ENCODE peak calls at places on chromosome 7, in six cellular contexts. One of them, this sample, is unnamed.

GRCh38 chr7:47211467-47212121 is 370.3 kb downstream of the TNS3 start:
- DNase-seq in activated CD4-positive, alpha-beta T cell treated with anti-CD3 and anti-CD28 coated beads for 4 hours: no peak
- DNase-seq in uterus: no peak
- DNase-seq in non-pigmented ciliary epithelial cell: no peak
- DNase-seq in hepatic stellate cell: no peak
- DNase-seq in HEK293T: peak; percentile 17
- DNase-seq in this sample: no peak

GRCh38 chr7:97104719-97105129 is 12.8 kb upstream of the SDHAF3 start:
- DNase-seq in activated CD4-positive, alpha-beta T cell treated with anti-CD3 and anti-CD28 coated beads for 4 hours: peak; percentile 50
- DNase-seq in uterus: peak; percentile 69
- DNase-seq in non-pigmented ciliary epithelial cell: no peak
- DNase-seq in hepatic stellate cell: peak; percentile 62
- DNase-seq in HEK293T: peak; percentile 79
- DNase-seq in this sample: peak; percentile 20

GRCh38 chr7:134029-134428 is 58.3 kb upstream of the FAM20C start:
- DNase-seq in activated CD4-positive, alpha-beta T cell treated with anti-CD3 and anti-CD28 coated beads for 4 hours: no peak
- DNase-seq in uterus: no peak
- DNase-seq in non-pigmented ciliary epithelial cell: no peak
- DNase-seq in hepatic stellate cell: no peak
- DNase-seq in HEK293T: no peak
- DNase-seq in this sample: no peak

GRCh38 chr7:977326-978048 is 2.1 kb upstream of the COX19 start:
- DNase-seq in activated CD4-positive, alpha-beta T cell treated with anti-CD3 and anti-CD28 coated beads for 4 hours: no peak
- DNase-seq in uterus: no peak
- DNase-seq in non-pigmented ciliary epithelial cell: no peak
- DNase-seq in hepatic stellate cell: no peak
- DNase-seq in HEK293T: no peak
- DNase-seq in this sample: no peak

GRCh38 chr7:23207029-23207428 is 25.2 kb downstream of the NUP42 start:
- DNase-seq in activated CD4-positive, alpha-beta T cell treated with anti-CD3 and anti-CD28 coated beads for 4 hours: no peak
- DNase-seq in uterus: no peak
- DNase-seq in non-pigmented ciliary epithelial cell: no peak
- DNase-seq in hepatic stellate cell: no peak
- DNase-seq in HEK293T: no peak
- DNase-seq in this sample: no peak

GRCh38 chr7:24283900-24284698 is at the start of gene NPY:
- DNase-seq in activated CD4-positive, alpha-beta T cell treated with anti-CD3 and anti-CD28 coated beads for 4 hours: peak; percentile 8
- DNase-seq in uterus: no peak
- DNase-seq in non-pigmented ciliary epithelial cell: no peak
- DNase-seq in hepatic stellate cell: no peak
- DNase-seq in HEK293T: no peak
- DNase-seq in this sample: no peak

GRCh38 chr7:95886501-95887090 is 114.2 kb downstream of the DYNC1I1 start:
- DNase-seq in activated CD4-positive, alpha-beta T cell treated with anti-CD3 and anti-CD28 coated beads for 4 hours: no peak
- DNase-seq in uterus: no peak
- DNase-seq in non-pigmented ciliary epithelial cell: no peak
- DNase-seq in hepatic stellate cell: no peak
- DNase-seq in HEK293T: no peak
- DNase-seq in this sample: no peak

GRCh38 chr7:114856625-114857024 is 65.3 kb upstream of the MDFIC start:
- DNase-seq in activated CD4-positive, alpha-beta T cell treated with anti-CD3 and anti-CD28 coated beads for 4 hours: no peak
- DNase-seq in uterus: no peak
- DNase-seq in non-pigmented ciliary epithelial cell: no peak
- DNase-seq in hepatic stellate cell: no peak
- DNase-seq in HEK293T: no peak
- DNase-seq in this sample: no peak

GRCh38 chr7:2920041-2920440 is 75.9 kb upstream of the GNA12 start:
- DNase-seq in activated CD4-positive, alpha-beta T cell treated with anti-CD3 and anti-CD28 coated beads for 4 hours: no peak
- DNase-seq in uterus: no peak
- DNase-seq in non-pigmented ciliary epithelial cell: no peak
- DNase-seq in hepatic stellate cell: no peak
- DNase-seq in HEK293T: no peak
- DNase-seq in this sample: no peak

GRCh38 chr7:149209518-149210269 is 14.3 kb downstream of the ZNF282 start:
- DNase-seq in activated CD4-positive, alpha-beta T cell treated with anti-CD3 and anti-CD28 coated beads for 4 hours: peak; percentile 63
- DNase-seq in uterus: no peak
- DNase-seq in non-pigmented ciliary epithelial cell: no peak
- DNase-seq in hepatic stellate cell: peak; percentile 76
- DNase-seq in HEK293T: peak; percentile 87
- DNase-seq in this sample: peak; percentile 54

GRCh38 chr7:120951826-120952225 is 1.2 kb downstream of the ING3 start:
- DNase-seq in activated CD4-positive, alpha-beta T cell treated with anti-CD3 and anti-CD28 coated beads for 4 hours: no peak
- DNase-seq in uterus: no peak
- DNase-seq in non-pigmented ciliary epithelial cell: no peak
- DNase-seq in hepatic stellate cell: no peak
- DNase-seq in HEK293T: no peak
- DNase-seq in this sample: no peak

GRCh38 chr7:98913612-98914011 is 35.3 kb downstream of the TRRAP start:
- DNase-seq in activated CD4-positive, alpha-beta T cell treated with anti-CD3 and anti-CD28 coated beads for 4 hours: no peak
- DNase-seq in uterus: no peak
- DNase-seq in non-pigmented ciliary epithelial cell: peak; percentile 13
- DNase-seq in hepatic stellate cell: no peak
- DNase-seq in HEK293T: no peak
- DNase-seq in this sample: peak; percentile 11

GRCh38 chr7:116317907-116318306 is 107.6 kb downstream of the TES start:
- DNase-seq in activated CD4-positive, alpha-beta T cell treated with anti-CD3 and anti-CD28 coated beads for 4 hours: no peak
- DNase-seq in uterus: no peak
- DNase-seq in non-pigmented ciliary epithelial cell: no peak
- DNase-seq in hepatic stellate cell: no peak
- DNase-seq in HEK293T: no peak
- DNase-seq in this sample: no peak

This sample was measured in HTR-8/SVneo.